ENCODE peak calls at places on chromosomes 1 and 21, in four cellular contexts. Q is T-helper 2 cell, S is IMR-90, J is cardiac fibroblast. D is an unnamed sample.

GRCh38 chr21:42466700-42467612 is 29.1 kb downstream of the RSPH1 start:
- DNase-seq in Q (no peak), S (peak), J (peak), D (peak)

GRCh38 chr1:15206418-15207030 is 40.5 kb upstream of the FHAD1 start:
- DNase-seq in Q (no peak), S (peak), J (no peak), D (peak)

GRCh38 chr21:15749045-15749867 is 19.5 kb downstream of the USP25 start:
- DNase-seq in Q (no peak), S (peak), J (peak), D (no peak)

GRCh38 chr1:227299238-227299637 is 19.1 kb downstream of the CDC42BPA start:
- DNase-seq in Q (no peak), S (peak), J (peak), D (peak)

GRCh38 chr1:200234938-200235337 is 174.9 kb downstream of the ZNF281 start:
- DNase-seq in Q (no peak), S (no peak), J (no peak), D (no peak)

GRCh38 chr1:9835758-9836631 is 12.2 kb upstream of the CLSTN1 start:
- DNase-seq in Q (no peak), S (peak), J (peak), D (peak)

GRCh38 chr1:9105336-9105867 is 23.5 kb downstream of the GPR157 start:
- DNase-seq in Q (no peak), S (no peak), J (no peak), D (no peak)

GRCh38 chr21:32587651-32588050 is 2.3 kb upstream of the TCP10L start:
- DNase-seq in Q (no peak), S (no peak), J (no peak), D (no peak)

GRCh38 chr1:87176514-87176913 is 152.2 kb upstream of the LMO4 start:
- DNase-seq in Q (no peak), S (no peak), J (no peak), D (no peak)

GRCh38 chr1:24111998-24112380 is at the start of gene MYOM3:
- DNase-seq in Q (no peak), S (no peak), J (no peak), D (no peak)

GRCh38 chr1:212981025-212981495 is 30.7 kb downstream of the VASH2 start:
- DNase-seq in Q (no peak), S (no peak), J (no peak), D (no peak)

GRCh38 chr1:6358757-6359567 is 34.6 kb downstream of the ACOT7 start:
- DNase-seq in Q (peak), S (peak), J (peak), D (peak)

GRCh38 chr1:32398401-32398800 is 4.2 kb upstream of the BSDC1 start:
- DNase-seq in Q (no peak), S (peak), J (no peak), D (peak)

GRCh38 chr1:15994590-15995351 is 9.3 kb upstream of the SRARP start:
- DNase-seq in Q (peak), S (peak), J (peak), D (peak)

GRCh38 chr1:10973552-10973951 is 38.9 kb upstream of the TARDBP start:
- DNase-seq in Q (no peak), S (no peak), J (peak), D (no peak)

GRCh38 chr1:169779970-169780369 is 14.7 kb downstream of the METTL18 start:
- DNase-seq in Q (no peak), S (peak), J (peak), D (peak)

GRCh38 chr1:211975152-211975941 is 60.0 kb downstream of the INTS7 start:
- DNase-seq in Q (no peak), S (peak), J (peak), D (peak)

GRCh38 chr1:47507921-47508894 is 70.4 kb downstream of the FOXD2 start:
- DNase-seq in Q (peak), S (no peak), J (no peak), D (peak)

GRCh38 chr1:101237229-101237837 is 514 bp downstream of the S1PR1 start:
- DNase-seq in Q (no peak), S (peak), J (peak), D (peak)

GRCh38 chr21:39120876-39121599 is 62.2 kb downstream of the PSMG1 start:
- DNase-seq in Q (no peak), S (no peak), J (no peak), D (no peak)

GRCh38 chr1:2284932-2285331 is 56.8 kb downstream of the SKI start:
- DNase-seq in Q (no peak), S (no peak), J (no peak), D (no peak)

GRCh38 chr1:44696789-44697188 is 22.3 kb downstream of the ARMH1 start:
- DNase-seq in Q (no peak), S (no peak), J (no peak), D (no peak)

GRCh38 chr1:12028957-12029511 is 9.7 kb downstream of the MIIP start:
- DNase-seq in Q (no peak), S (no peak), J (no peak), D (no peak)

GRCh38 chr1:101769520-101769919 is 227.2 kb downstream of the OLFM3 start:
- DNase-seq in Q (no peak), S (peak), J (peak), D (peak)

GRCh38 chr1:110585426-110585825 is 20.7 kb downstream of the KCNA2 start:
- DNase-seq in Q (no peak), S (no peak), J (no peak), D (no peak)

GRCh38 chr1:164101802-164102201 is 457.2 kb upstream of the PBX1 start:
- DNase-seq in Q (no peak), S (no peak), J (no peak), D (no peak)

GRCh38 chr1:228794173-228794572 is 58.9 kb downstream of the RHOU start:
- DNase-seq in Q (no peak), S (no peak), J (no peak), D (peak)

GRCh38 chr1:89356658-89357400 is 7.0 kb upstream of the GBP6 start:
- DNase-seq in Q (no peak), S (peak), J (peak), D (peak)

GRCh38 chr1:64041366-64042131 is 161.9 kb upstream of the UBE2U start:
- DNase-seq in Q (no peak), S (no peak), J (no peak), D (no peak)

GRCh38 chr1:206550446-206550845 is 43.1 kb downstream of the RASSF5 start:
- DNase-seq in Q (no peak), S (no peak), J (no peak), D (no peak)

GRCh38 chr1:118991448-118991847 is 3.3 kb upstream of the TBX15 start:
- DNase-seq in Q (no peak), S (no peak), J (no peak), D (no peak)

GRCh38 chr1:221478050-221478949 is 263.6 kb downstream of the DUSP10 start:
- DNase-seq in Q (peak), S (peak), J (peak), D (peak)

GRCh38 chr1:43881415-43881814 is 52.2 kb upstream of the ARTN start:
- DNase-seq in Q (no peak), S (no peak), J (no peak), D (peak)

GRCh38 chr1:165288301-165289120 is 68.0 kb downstream of the LMX1A start:
- DNase-seq in Q (no peak), S (no peak), J (no peak), D (no peak)

GRCh38 chr21:46457801-46458314 is 833 bp upstream of the DIP2A start:
- DNase-seq in Q (peak), S (peak), J (peak), D (peak)

GRCh38 chr1:6162773-6163172 is 17.3 kb downstream of the CHD5 start:
- DNase-seq in Q (no peak), S (no peak), J (no peak), D (no peak)

D was measured in choroid plexus epithelial cell.